ENCODE peak calls at places on chromosomes 7 and 10, in four cellular contexts. G is ovary, I is fibroblast of pulmonary artery, C is HFF-Myc. L is an unnamed sample.

GRCh38 chr7:36264123-36264916 is 111.3 kb downstream of the EEPD1 start:
- DNase-seq in G (no peak), I (no peak), C (no peak), L (peak)

GRCh38 chr7:137873524-137873923 is 26.8 kb upstream of the DGKI start:
- DNase-seq in G (no peak), I (peak), C (no peak), L (peak)

GRCh38 chr7:81736088-81736487 is 33.8 kb downstream of the HGF start:
- DNase-seq in G (no peak), I (peak), C (no peak), L (peak)

GRCh38 chr10:79223001-79223345 is 124.3 kb upstream of the PPIF start:
- DNase-seq in I (no peak), G (peak), C (no peak), L (no peak)

GRCh38 chr10:43125881-43126731 is 12.1 kb upstream of the CSGALNACT2 start:
- DNase-seq in C (no peak), I (no peak), G (no peak), L (no peak)

GRCh38 chr10:62136931-62137330 is 131.7 kb downstream of the RTKN2 start:
- DNase-seq in G (no peak), I (no peak), C (peak), L (peak)

GRCh38 chr7:80481196-80481884 is 30.5 kb downstream of the GNAT3 start:
- DNase-seq in C (no peak), G (no peak), I (no peak), L (no peak)

GRCh38 chr10:5413012-5413938 is 918 bp downstream of the NET1 start:
- DNase-seq in G (no peak), I (peak), C (no peak), L (peak)

GRCh38 chr7:80151274-80151665 is 16.6 kb downstream of the GNAI1 start:
- DNase-seq in I (peak), G (no peak), C (no peak), L (peak)

GRCh38 chr10:74558403-74558802 is 268.0 kb upstream of the KAT6B start:
- DNase-seq in G (no peak), I (no peak), C (no peak), L (no peak)

GRCh38 chr10:133422223-133422820 is 2.1 kb downstream of the SPRN start:
- DNase-seq in G (no peak), C (no peak), I (no peak), L (no peak)

GRCh38 chr7:151432658-151433521 is 7.1 kb downstream of the CRYGN start:
- DNase-seq in C (no peak), I (no peak), G (peak), L (no peak)
- H3K4me3 ChIP-seq in C (no peak), I (no peak), G (no peak), L (no peak)

GRCh38 chr7:20328692-20329091 is 2.0 kb upstream of the ITGB8 start:
- DNase-seq in I (no peak), C (no peak), G (no peak), L (no peak)

GRCh38 chr7:20330797-20331230 is at the start of gene ITGB8:
- DNase-seq in C (no peak), G (peak), I (no peak), L (no peak)

GRCh38 chr7:20330176-20330796 is 414 bp upstream of the ITGB8 start:
- DNase-seq in I (peak), C (peak), G (peak), L (peak)

GRCh38 chr7:20328027-20328426 is 2.7 kb upstream of the ITGB8 start:
- DNase-seq in G (no peak), I (no peak), C (no peak), L (no peak)

DNA sequence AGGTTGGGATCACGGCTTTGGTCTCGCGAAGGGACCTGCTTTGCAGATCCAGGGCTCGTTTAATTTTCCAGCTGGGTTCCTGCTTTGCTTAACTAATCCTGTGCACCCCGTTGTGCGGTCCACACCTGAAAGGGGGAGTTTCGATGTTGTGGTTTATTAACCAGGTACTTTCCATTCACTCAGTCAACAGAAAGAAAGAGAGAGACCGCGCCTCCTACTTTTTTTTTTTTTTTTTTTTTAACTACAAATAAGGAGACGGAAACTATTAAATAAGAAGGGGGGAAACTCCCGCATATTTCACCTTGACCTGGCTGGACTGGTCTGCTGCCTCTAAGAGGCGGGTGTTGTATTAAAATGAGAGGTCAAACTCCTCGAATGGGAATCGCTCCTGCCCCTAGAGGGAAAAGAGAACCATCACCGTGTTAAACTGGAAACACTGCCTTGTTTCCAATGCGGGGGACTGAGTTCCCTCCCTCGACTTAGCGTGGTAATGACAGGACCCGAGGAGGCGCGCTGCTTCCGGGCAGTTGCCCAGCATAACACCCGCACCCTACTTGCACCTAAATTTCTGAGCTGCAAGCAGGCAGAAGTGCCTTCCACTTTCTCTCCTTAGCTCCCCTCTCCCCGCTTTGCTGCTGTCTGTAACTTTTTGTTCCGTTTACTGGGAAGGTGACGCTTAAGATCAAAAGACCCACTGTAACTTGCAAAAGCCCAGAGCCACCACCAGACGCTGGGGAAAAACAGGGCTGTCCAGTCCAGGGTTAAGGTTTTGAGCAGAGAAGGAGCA is 1.1 kb upstream of the ITGB8 start:
- DNase-seq in G (peak), C (no peak), I (peak), L (peak)
- TF ChIP-seq CTCF in G (peak), C (peak), I (peak), L (peak)

GRCh38 chr10:92756233-92757065 is 66.7 kb downstream of the HHEX start:
- DNase-seq in I (peak), C (no peak), G (no peak), L (no peak)

GRCh38 chr10:92757720-92758119 is 68.0 kb downstream of the HHEX start:
- DNase-seq in C (no peak), I (no peak), G (no peak), L (no peak)

GRCh38 chr10:92758594-92758993 is 68.8 kb downstream of the HHEX start:
- DNase-seq in G (no peak), I (no peak), C (no peak), L (no peak)

GRCh38 chr10:92755725-92756124 is 66.0 kb downstream of the HHEX start:
- DNase-seq in I (peak), C (no peak), G (no peak), L (no peak)

GRCh38 chr10:92757066-92757716 is 67.4 kb downstream of the HHEX start:
- DNase-seq in C (peak), I (peak), G (peak), L (peak)
- H3K4me3 ChIP-seq in C (no peak), I (no peak), G (no peak), L (no peak)

GRCh38 chr10:71957546-71958275 is 6.5 kb upstream of the CHST3 start:
- DNase-seq in C (no peak), I (no peak), G (no peak), L (no peak)
- TF ChIP-seq CTCF in C (peak), I (peak), G (no peak), L (peak)

DNA sequence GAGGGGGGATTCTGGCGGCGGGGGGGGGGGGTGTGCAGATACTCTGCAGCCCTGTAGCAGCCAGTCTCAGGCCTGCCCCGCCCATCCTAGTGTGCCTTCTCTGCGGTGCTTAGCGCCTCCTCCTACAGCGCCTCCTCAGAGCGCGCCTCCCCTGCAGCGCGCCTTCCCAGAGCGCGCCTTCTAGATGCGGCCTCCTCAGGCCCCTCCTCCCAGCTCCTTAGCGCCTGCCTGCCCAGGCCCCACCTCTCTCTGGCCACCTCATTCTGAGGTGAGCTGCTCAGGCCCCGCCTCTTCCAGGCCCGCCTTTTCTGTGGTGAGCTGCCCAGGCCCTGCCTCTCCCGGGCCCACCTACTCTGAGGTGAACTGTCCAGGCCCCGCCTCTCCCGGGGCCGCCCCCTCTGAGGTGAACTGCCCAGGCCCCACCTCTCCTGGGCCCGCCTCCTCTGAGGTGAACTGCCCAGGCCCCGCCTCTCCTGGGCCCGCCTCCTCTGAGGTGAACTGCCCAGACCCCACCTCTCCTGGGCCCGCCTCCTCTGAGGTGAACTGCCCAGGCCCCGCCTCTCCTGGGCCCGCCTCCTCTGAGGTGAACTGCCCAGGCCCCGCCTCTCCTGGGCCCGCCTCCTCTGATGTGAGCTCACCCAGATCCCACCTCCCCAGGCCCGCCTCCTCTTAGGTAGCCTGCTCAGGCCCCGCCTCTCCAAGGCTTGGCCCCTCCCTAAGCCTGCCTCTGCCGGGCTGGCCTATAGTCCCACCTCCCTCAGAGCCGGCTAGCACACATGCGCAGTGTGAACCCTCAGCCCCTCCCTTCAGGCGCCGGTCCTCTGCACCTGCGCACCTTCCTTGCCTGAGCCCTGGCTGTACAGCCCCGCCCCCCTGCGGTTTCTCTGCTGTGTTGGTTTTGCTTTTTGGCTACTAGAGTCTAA is 2.1 kb upstream of the SGCE start:
- DNase-seq in C (peak), I (peak), G (peak), L (peak)
- H3K4me3 ChIP-seq in C (peak), I (peak), G (peak), L (peak)

L was measured in fibroblast of mammary gland.